ENCODE peak calls at places on chromosomes 12 and 14, in nine cellular contexts. M is GM23248; I is A172; T is lower leg skin; R is stimulated activated CD4-positive, alpha-beta T cell treated with anti-CD3 and anti-CD28 coated beads, TNF-alpha, amount 100 ng/mL, for 1 hour; A is T-cell; L is myocyte; O is fibroblast of the conjunctiva; W is amygdala. S is an unnamed sample.

GRCh38 chr14:101028971-101029667 is 125.6 kb upstream of the RTL1 start:
- DNase-seq in T (peak; percentile 54), A (no peak), L (no peak), I (no peak), M (no peak), R (no peak), W (no peak), O (no peak), S (no peak)

GRCh38 chr12:4588916-4589315 is 26.9 kb downstream of the DYRK4 start:
- DNase-seq in W (no peak), O (no peak), R (no peak), M (no peak), T (no peak), I (no peak), L (no peak), A (no peak), S (no peak)

GRCh38 chr12:115660211-115660805 is 617.2 kb downstream of the MED13L start:
- DNase-seq in O (peak; percentile 18), T (no peak), I (peak; percentile 28), L (no peak), A (no peak), R (no peak), W (no peak), M (peak; percentile 73), S (no peak)

GRCh38 chr12:98572010-98572409 is 21.5 kb upstream of the SLC25A3 start:
- DNase-seq in A (no peak), O (no peak), T (no peak), L (peak; percentile 5), W (no peak), I (no peak), M (no peak), R (no peak), S (no peak)

GRCh38 chr14:104293851-104294627 is 155.7 kb downstream of the KIF26A start:
- DNase-seq in L (no peak), W (no peak), R (no peak), I (no peak), O (no peak), T (peak; percentile 67), M (peak; percentile 4), A (no peak), S (no peak)

GRCh38 chr12:11482955-11483354 is 87.6 kb upstream of the PRB2 start:
- DNase-seq in O (no peak), I (no peak), R (no peak), W (no peak), L (peak; percentile 46), T (no peak), M (peak; percentile 41), A (no peak), S (no peak)

GRCh38 chr12:67333649-67334048 is 64.5 kb downstream of the CAND1 start:
- DNase-seq in A (no peak), I (no peak), W (no peak), M (no peak), T (no peak), O (no peak), L (no peak), R (no peak), S (no peak)

GRCh38 chr12:115830633-115831032 is 446.9 kb downstream of the MED13L start:
- DNase-seq in A (no peak), T (no peak), I (no peak), W (no peak), R (no peak), O (no peak), L (no peak), M (no peak), S (no peak)

GRCh38 chr12:124030510-124030909 is 57.5 kb downstream of the ZNF664 start:
- DNase-seq in T (no peak), I (peak; percentile 64), A (no peak), R (no peak), O (no peak), M (peak; percentile 94), L (peak; percentile 67), W (no peak), S (no peak)

GRCh38 chr12:1776139-1776975 is 44.0 kb upstream of the LRTM2 start:
- DNase-seq in I (peak; percentile 60), M (peak; percentile 96), O (peak; percentile 62), T (no peak), R (no peak), L (peak; percentile 58), W (no peak), A (no peak), S (no peak)

GRCh38 chr12:62163368-62163767 is 96.8 kb upstream of the USP15 start:
- DNase-seq in I (no peak), A (no peak), O (no peak), T (no peak), R (no peak), M (no peak), W (no peak), L (no peak), S (no peak)

GRCh38 chr12:21547437-21547836 is 21.3 kb downstream of the SPX start:
- DNase-seq in T (no peak), R (no peak), O (no peak), M (no peak), W (no peak), A (no peak), I (no peak), L (no peak), S (no peak)

GRCh38 chr12:127280393-127281275 is 986.3 kb upstream of the TMEM132C start:
- DNase-seq in T (peak; percentile 86), W (no peak), R (peak; percentile 59), L (no peak), I (no peak), O (no peak), M (peak; percentile 42), A (no peak), S (no peak)

GRCh38 chr12:12070674-12071661 is at the start of gene BCL2L14:
- DNase-seq in O (no peak), W (no peak), T (no peak), L (peak; percentile 36), R (peak; percentile 10), I (no peak), M (peak; percentile 12), A (no peak), S (no peak)

GRCh38 chr14:66268802-66269334 is 217.3 kb upstream of the CCDC196 start:
- DNase-seq in W (no peak), A (no peak), O (no peak), I (no peak), M (no peak), R (no peak), L (no peak), T (no peak), S (no peak)

GRCh38 chr12:32615441-32615840 is 63.7 kb upstream of the DNM1L start:
- DNase-seq in W (no peak), M (no peak), T (no peak), A (no peak), O (no peak), R (no peak), L (no peak), I (no peak), S (no peak)

GRCh38 chr14:104600141-104600643 is 4.4 kb downstream of the TMEM179 start:
- DNase-seq in M (peak; percentile 36), A (no peak), I (peak; percentile 26), L (peak; percentile 72), O (no peak), R (no peak), T (no peak), W (peak; percentile 52), S (no peak)

GRCh38 chr14:104108570-104109060 is 23.1 kb downstream of the ASPG start:
- DNase-seq in A (no peak), M (no peak), O (no peak), I (no peak), R (no peak), W (no peak), L (no peak), T (peak; percentile 85), S (no peak)